ENCODE peak calls at places on chromosomes 3 and 15, in four cellular contexts. N is kidney epithelial cell, X is AG09309, U is tibial nerve. S is an unnamed sample.

GRCh38 chr3:171088984-171089754 is 62.6 kb upstream of the SLC2A2 start:
- DNase-seq in N (peak), X (peak), U (no peak), S (no peak)

GRCh38 chr15:31393441-31394091 is 66.9 kb downstream of the KLF13 start:
- DNase-seq in N (no peak), X (no peak), U (no peak), S (no peak)

GRCh38 chr3:100777271-100777670 is 68.0 kb downstream of the TFG start:
- DNase-seq in N (no peak), X (peak), U (no peak), S (no peak)

GRCh38 chr3:134481166-134481565 is 4.6 kb downstream of the ANAPC13 start:
- DNase-seq in N (no peak), X (no peak), U (no peak), S (no peak)

GRCh38 chr3:73572371-73572770 is 52.4 kb downstream of the PDZRN3 start:
- DNase-seq in N (no peak), X (no peak), U (no peak), S (no peak)

GRCh38 chr15:25563571-25563970 is 124.7 kb upstream of the UBE3A start:
- DNase-seq in N (no peak), X (no peak), U (no peak), S (no peak)

GRCh38 chr3:197889204-197889930 is 60.6 kb upstream of the RPL35A start:
- DNase-seq in N (peak), X (no peak), U (no peak), S (no peak)

GRCh38 chr3:141122455-141123030 is 71.4 kb downstream of the SPSB4 start:
- DNase-seq in N (no peak), X (no peak), U (no peak), S (no peak)

GRCh38 chr15:69568621-69569020 is 116.0 kb downstream of the RPLP1 start:
- DNase-seq in N (no peak), X (peak), U (no peak), S (no peak)

GRCh38 chr3:122245513-122246174 is 62.2 kb downstream of the CASR start:
- DNase-seq in N (no peak), X (peak), U (no peak), S (no peak)

GRCh38 chr3:24640330-24640877 is 145.8 kb upstream of the THRB start:
- DNase-seq in N (peak), X (no peak), U (no peak), S (no peak)

GRCh38 chr3:42066516-42067181 is 24.5 kb upstream of the TRAK1 start:
- DNase-seq in N (no peak), X (no peak), U (no peak), S (no peak)

DNA sequence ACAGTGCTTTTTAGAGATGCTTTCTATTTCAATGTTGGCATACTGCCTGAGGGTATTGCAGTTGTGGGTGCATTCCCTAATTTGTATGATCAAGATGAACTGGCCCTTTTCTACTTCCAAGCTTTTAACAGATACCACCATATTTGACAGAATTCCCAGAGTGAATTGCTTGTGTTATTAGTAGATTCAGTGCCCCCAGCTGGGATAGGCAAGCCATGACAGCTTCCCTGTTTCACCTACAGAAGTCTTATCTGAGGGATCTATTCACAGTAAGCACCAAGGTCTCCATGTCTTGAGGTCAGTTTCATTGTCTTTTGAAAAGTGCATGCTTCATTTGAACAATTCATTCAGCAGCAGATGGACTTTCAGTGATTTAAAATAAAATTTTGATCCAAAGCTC is 68.8 kb upstream of the GOLGA6B start:
- DNase-seq in N (no peak), X (no peak), U (no peak), S (no peak)
- TF ChIP-seq CTCF in N (peak), X (peak), U (no peak), S (no peak)

DNA sequence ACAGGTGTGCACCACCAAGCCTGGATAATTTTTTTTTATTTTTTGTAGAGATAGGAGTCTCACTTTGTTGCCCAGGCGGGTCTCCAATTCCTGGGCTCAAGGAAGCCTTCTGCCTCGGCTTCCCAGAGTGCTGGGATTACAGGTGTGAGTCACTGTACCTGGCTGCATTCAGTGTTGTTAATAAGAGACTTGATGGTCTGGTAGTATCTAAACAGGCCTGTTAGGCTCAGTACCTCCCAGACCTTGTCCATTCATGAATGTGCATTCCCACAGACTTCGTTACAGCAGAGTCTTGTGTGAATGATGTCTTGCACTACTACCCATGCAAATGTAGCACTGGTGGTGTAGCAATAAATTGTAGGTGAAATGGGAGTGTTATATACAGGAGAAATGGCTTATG is 17.7 kb downstream of the CMTM8 start:
- DNase-seq in N (no peak), X (no peak), U (no peak), S (no peak)
- TF ChIP-seq CTCF in N (no peak), X (no peak), U (no peak), S (no peak)

GRCh38 chr3:178436773-178437172 is 99.5 kb upstream of the KCNMB2 start:
- DNase-seq in N (no peak), X (peak), U (no peak), S (no peak)
- TF ChIP-seq CTCF in N (peak), X (peak), U (peak), S (peak)

DNA sequence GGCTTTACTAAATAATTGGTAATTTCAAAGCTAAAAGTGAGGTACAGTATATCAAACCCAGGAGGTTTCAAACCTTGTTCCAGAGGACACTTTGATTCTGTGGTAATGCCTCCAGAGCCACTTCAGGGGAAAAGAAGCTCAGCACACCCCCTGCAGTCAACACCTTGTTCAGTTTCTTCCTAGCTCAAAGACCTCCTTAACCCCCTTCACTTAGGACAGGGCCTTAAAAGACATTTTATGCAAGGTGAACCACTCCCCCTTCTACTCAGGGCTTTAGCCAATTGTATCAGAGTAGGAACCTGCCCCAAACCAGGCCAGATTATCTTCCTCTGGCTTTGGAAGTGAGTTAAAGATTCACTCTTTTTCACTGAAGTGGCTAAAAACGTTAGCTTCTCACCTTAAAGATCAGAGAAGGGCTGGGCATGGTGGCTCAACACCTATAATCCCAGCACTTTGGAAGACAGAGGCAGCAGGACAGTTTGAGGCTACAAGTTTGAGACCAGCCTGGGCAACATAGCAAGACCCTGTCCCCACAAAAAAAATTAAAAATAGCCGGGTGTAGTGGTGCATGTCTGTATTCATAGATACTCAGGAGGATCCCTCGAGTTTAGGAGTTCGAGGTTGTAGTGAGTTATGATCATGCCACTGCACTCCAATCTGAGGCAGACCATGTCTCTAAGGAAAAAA is 3.4 kb downstream of the DENND6A start:
- DNase-seq in N (no peak), X (no peak), U (no peak), S (no peak)
- TF ChIP-seq CTCF in N (no peak), X (no peak), U (no peak), S (no peak)

GRCh38 chr15:38603271-38603670 is 38.7 kb upstream of the RASGRP1 start:
- DNase-seq in N (no peak), X (no peak), U (no peak), S (no peak)
- TF ChIP-seq CTCF in N (no peak), X (no peak), U (no peak), S (no peak)

DNA sequence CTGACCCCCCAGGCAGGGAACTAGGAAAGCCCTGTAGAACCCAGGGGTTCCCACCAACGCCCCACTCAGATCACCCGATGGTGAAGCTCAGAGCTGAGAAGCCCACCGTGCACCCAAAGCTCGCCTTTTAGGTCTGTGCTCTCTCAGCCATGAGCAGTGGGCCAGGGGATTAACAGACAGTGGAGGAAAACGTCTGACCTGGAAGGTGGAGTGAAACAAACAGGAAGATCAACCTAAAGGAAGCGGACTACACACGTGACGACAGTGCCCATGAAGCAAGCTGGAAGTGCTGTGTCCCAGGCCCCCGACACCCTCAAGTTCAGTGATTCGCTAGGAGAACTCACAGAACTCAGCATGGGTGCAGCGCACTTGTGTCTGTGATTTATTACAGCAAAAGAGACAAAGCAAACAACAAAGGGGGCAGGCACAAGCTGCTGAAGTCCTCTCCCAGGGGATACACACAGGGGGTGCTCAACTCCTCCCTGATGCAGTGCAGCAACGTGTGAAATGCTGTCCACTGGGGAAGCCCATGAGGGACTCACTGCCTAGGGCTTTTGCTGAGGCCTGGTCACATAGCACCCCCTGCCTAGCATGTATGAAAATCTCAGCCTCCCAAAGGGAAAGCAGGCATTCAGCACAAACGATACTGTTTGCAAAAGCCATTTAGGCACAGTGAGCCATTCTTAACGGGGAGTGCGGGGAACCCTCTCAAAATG is 43.5 kb downstream of the CFAP92 start:
- DNase-seq in N (no peak), X (peak), U (no peak), S (no peak)
- TF ChIP-seq CTCF in N (peak), X (peak), U (no peak), S (no peak)

GRCh38 chr3:175199961-175200360 is 340.8 kb downstream of the NAALADL2 start:
- DNase-seq in N (no peak), X (no peak), U (no peak), S (no peak)
- TF ChIP-seq CTCF in N (no peak), X (no peak), U (no peak), S (no peak)

GRCh38 chr15:84747423-84748273 is 744 bp upstream of the ZNF592 start:
- DNase-seq in N (no peak), X (no peak), U (peak), S (peak)

GRCh38 chr15:84750583-84751092 is 2.2 kb downstream of the ZNF592 start:
- DNase-seq in N (no peak), X (no peak), U (no peak), S (no peak)

GRCh38 chr15:84749111-84749991 is 959 bp downstream of the ZNF592 start:
- DNase-seq in N (no peak), X (no peak), U (no peak), S (no peak)

GRCh38 chr15:84752195-84752594 is 3.8 kb downstream of the ZNF592 start:
- DNase-seq in N (no peak), X (no peak), U (no peak), S (no peak)

DNA sequence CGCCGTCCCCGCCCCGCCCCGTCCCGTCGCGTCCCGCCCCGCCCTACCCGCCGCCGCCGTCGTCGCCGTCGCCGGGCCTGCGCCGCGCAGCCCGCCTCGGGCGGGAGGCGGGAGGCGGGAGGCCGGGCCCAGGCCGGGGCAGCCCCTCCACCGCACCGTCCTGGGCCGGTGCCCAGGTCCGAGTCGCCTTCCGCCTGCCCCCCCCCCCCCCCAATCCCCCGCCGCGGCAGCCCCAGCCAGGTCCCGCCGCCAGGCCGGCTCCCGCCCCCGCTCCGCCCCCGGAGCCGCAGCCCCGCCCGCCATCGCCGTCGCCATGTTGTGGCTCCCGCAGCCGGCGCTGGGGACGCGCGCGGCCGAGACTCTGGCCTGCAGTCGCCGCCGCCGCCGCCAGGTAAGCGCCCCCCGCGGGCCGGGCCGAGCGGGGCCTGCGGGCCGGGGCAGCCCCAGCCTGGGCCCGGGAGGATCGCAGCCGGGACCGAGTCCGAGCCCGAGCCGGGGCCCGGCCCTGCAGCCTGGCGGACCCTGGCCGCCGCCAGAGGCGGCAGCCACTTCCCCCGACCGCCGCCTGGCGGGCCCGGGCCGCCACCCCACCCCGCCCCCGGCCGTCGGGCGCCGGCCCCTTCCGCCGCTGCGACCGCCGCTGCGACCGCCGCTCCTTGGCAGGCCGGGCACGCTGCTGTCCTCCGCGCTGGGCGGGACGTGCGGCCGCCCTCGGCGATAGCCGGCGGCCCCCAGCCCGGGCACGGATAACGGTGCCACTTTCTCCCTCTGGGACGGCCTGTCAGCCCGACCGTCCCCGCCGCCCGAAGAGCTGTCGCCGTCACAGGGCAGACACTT is at the start of gene ZNF592:
- DNase-seq in N (no peak), X (no peak), U (peak), S (peak)
- TF ChIP-seq CTCF in N (no peak), X (peak), U (peak), S (no peak)

GRCh38 chr3:129650256-129650872 is 43.9 kb upstream of the PLXND1 start:
- DNase-seq in N (no peak), X (peak), U (peak), S (peak)

GRCh38 chr3:129648331-129648730 is 41.9 kb upstream of the PLXND1 start:
- DNase-seq in N (no peak), X (no peak), U (no peak), S (no peak)

GRCh38 chr3:129644836-129645235 is 38.4 kb upstream of the PLXND1 start:
- DNase-seq in N (no peak), X (no peak), U (no peak), S (no peak)

GRCh38 chr3:129645291-129645690 is 38.8 kb upstream of the PLXND1 start:
- DNase-seq in N (no peak), X (no peak), U (no peak), S (no peak)
- TF ChIP-seq CTCF in N (no peak), X (no peak), U (no peak), S (no peak)